ENCODE peak calls at places on chromosomes 11 and 22, in eight cellular contexts. P is M059J; M is stimulated activated CD4-positive, alpha-beta T cell treated with anti-CD3 and anti-CD28 coated beads, Interleukin-12 subunit alpha, Interleukin-12 subunit beta, amount 100 ng/mL, for 48 hours; A is GM03348; L is T-helper 9 cell; O is NCI-H1105; G is activated effector memory CD4-positive, alpha-beta T cell treated with anti-CD3 and anti-CD28 coated beads, Interleukin-2, amount 50 U/mL, for 16 hours; N is fibroblast of lung. D is an unnamed sample.

GRCh38 chr11:85844439-85845051 is 10.6 kb upstream of the CCDC83 start:
- DNase-seq in A (peak), P (peak), M (no peak), N (no peak), G (no peak), L (no peak), O (no peak), D (no peak)

GRCh38 chr11:65894034-65894591 is 3.6 kb downstream of the CCDC85B start:
- DNase-seq in L (no peak), A (no peak), O (no peak), G (peak), N (no peak), P (peak), M (no peak), D (no peak)

GRCh38 chr11:102186836-102187235 is 76.6 kb downstream of the YAP1 start:
- DNase-seq in L (no peak), M (no peak), G (no peak), P (no peak), N (no peak), A (peak), O (no peak), D (no peak)

GRCh38 chr11:830295-831131 is 2.2 kb upstream of the CD151 start:
- DNase-seq in O (peak), M (no peak), A (peak), N (peak), P (peak), L (peak), G (peak), D (no peak)

GRCh38 chr22:22853713-22854112 is 33.9 kb upstream of the IGLL5 start:
- DNase-seq in G (no peak), N (no peak), P (no peak), A (no peak), O (no peak), M (no peak), L (no peak), D (no peak)

GRCh38 chr22:45804986-45805325 is 133.3 kb downstream of the ATXN10 start:
- DNase-seq in P (peak), A (peak), O (no peak), N (peak), G (no peak), M (no peak), L (no peak), D (no peak)

GRCh38 chr11:22340803-22341581 is 2.8 kb downstream of the SLC17A6 start:
- DNase-seq in L (no peak), M (no peak), O (no peak), G (no peak), P (no peak), A (no peak), N (no peak), D (no peak)

GRCh38 chr22:39456262-39457046 is at the start of gene MGAT3:
- DNase-seq in M (no peak), A (no peak), G (no peak), L (no peak), P (no peak), N (no peak), O (no peak), D (no peak)

GRCh38 chr11:27754035-27755017 is 54.1 kb upstream of the BDNF start:
- DNase-seq in N (no peak), P (peak), A (peak), L (no peak), G (no peak), O (no peak), M (no peak), D (no peak)

GRCh38 chr11:116294630-116295029 is 478.2 kb downstream of the BUD13 start:
- DNase-seq in P (peak), O (no peak), G (no peak), L (no peak), A (no peak), M (no peak), N (no peak), D (no peak)

GRCh38 chr22:22982616-22983015 is 87.7 kb upstream of the GNAZ start:
- DNase-seq in N (no peak), O (no peak), P (no peak), M (no peak), A (no peak), L (no peak), G (no peak), D (no peak)

GRCh38 chr11:93766504-93766903 is 17.6 kb upstream of the MED17 start:
- DNase-seq in L (no peak), O (no peak), N (no peak), P (no peak), G (no peak), M (no peak), A (no peak), D (no peak)

GRCh38 chr22:17980638-17981051 is 43.7 kb downstream of the MICAL3 start:
- DNase-seq in P (no peak), O (no peak), N (peak), A (peak), M (no peak), L (peak), G (peak), D (no peak)

GRCh38 chr11:120073196-120073595 is 64.7 kb downstream of the TRIM29 start:
- DNase-seq in L (no peak), N (no peak), G (no peak), O (no peak), P (no peak), A (no peak), M (no peak), D (no peak)